ENCODE peak calls at places on chromosome 5, in nine cellular contexts. J, X, Q, N, T, U, L, F and I are unnamed samples.

GRCh38 chr5:106127341-106127781 is 1543.4 kb downstream of the EFNA5 start:
- DNase-seq in F (no peak), X (no peak), Q (no peak), L (no peak), T (peak), J (no peak), N (no peak), U (no peak), I (no peak)

GRCh38 chr5:78827725-78828124 is 157.4 kb downstream of the ARSB start:
- DNase-seq in Q (no peak), F (no peak), X (no peak), J (no peak), T (no peak), L (no peak), N (no peak), U (no peak), I (no peak)

GRCh38 chr5:96605144-96605543 is 57.0 kb upstream of the CAST start:
- DNase-seq in L (no peak), T (no peak), X (no peak), J (no peak), N (no peak), Q (no peak), U (no peak), F (no peak), I (no peak)

GRCh38 chr5:59600998-59601397 is 292.5 kb downstream of the PDE4D start:
- DNase-seq in L (no peak), U (no peak), Q (no peak), J (no peak), T (no peak), F (no peak), N (no peak), X (no peak), I (no peak)

GRCh38 chr5:126373621-126374416 is 49.4 kb upstream of the GRAMD2B start:
- DNase-seq in J (no peak), L (no peak), Q (no peak), X (no peak), U (peak), N (peak), T (no peak), F (no peak), I (no peak)

GRCh38 chr5:10124287-10124686 is 125.4 kb downstream of the ATPSCKMT start:
- DNase-seq in L (no peak), Q (no peak), F (no peak), J (no peak), N (peak), X (no peak), U (no peak), T (no peak), I (no peak)

GRCh38 chr5:171427318-171428167 is 8.1 kb downstream of the FGF18 start:
- DNase-seq in Q (no peak), X (no peak), T (no peak), U (no peak), L (no peak), F (peak), J (peak), N (no peak), I (no peak)

GRCh38 chr5:133249593-133249992 is 197.8 kb downstream of the HSPA4 start:
- DNase-seq in X (no peak), N (no peak), F (no peak), L (no peak), T (no peak), Q (no peak), U (no peak), J (no peak), I (no peak)

GRCh38 chr5:160792281-160792680 is 59.7 kb downstream of the ATP10B start:
- DNase-seq in F (no peak), N (no peak), X (no peak), T (no peak), Q (no peak), U (no peak), J (no peak), L (no peak), I (no peak)

GRCh38 chr5:104412649-104413240 is 850.2 kb upstream of the NUDT12 start:
- DNase-seq in J (no peak), Q (no peak), U (no peak), F (no peak), T (no peak), L (peak), N (peak), X (peak), I (no peak)

GRCh38 chr5:134576386-134577021 is 51.0 kb downstream of the JADE2 start:
- DNase-seq in U (no peak), X (no peak), Q (no peak), F (no peak), T (no peak), J (no peak), N (no peak), L (no peak), I (no peak)

GRCh38 chr5:173538654-173539053 is 77.8 kb downstream of the BOD1 start:
- DNase-seq in N (no peak), U (no peak), Q (no peak), J (no peak), L (no peak), X (no peak), F (no peak), T (no peak), I (no peak)

GRCh38 chr5:68543212-68543611 is 327.7 kb downstream of the PIK3R1 start:
- DNase-seq in F (no peak), U (no peak), J (no peak), Q (no peak), N (no peak), X (peak), L (no peak), T (no peak), I (no peak)

GRCh38 chr5:35656721-35657120 is 39.1 kb downstream of the SPEF2 start:
- DNase-seq in Q (no peak), U (no peak), T (no peak), J (no peak), N (peak), F (no peak), X (no peak), L (no peak), I (no peak)

GRCh38 chr5:7397005-7397546 is 1.1 kb downstream of the ADCY2 start:
- DNase-seq in X (no peak), T (no peak), N (no peak), F (no peak), Q (no peak), L (no peak), U (no peak), J (no peak), I (no peak)

GRCh38 chr5:172007153-172007794 is 836 bp upstream of the FBXW11 start:
- DNase-seq in U (no peak), L (peak), J (no peak), F (no peak), Q (peak), N (no peak), T (no peak), X (no peak), I (no peak)

GRCh38 chr5:43370352-43370751 is 41.8 kb downstream of the CCL28 start:
- DNase-seq in L (no peak), T (no peak), N (no peak), U (no peak), Q (no peak), J (no peak), F (no peak), X (no peak), I (no peak)

GRCh38 chr5:106876665-106877194 is 794.0 kb downstream of the EFNA5 start:
- DNase-seq in J (no peak), T (no peak), F (no peak), X (no peak), U (no peak), L (no peak), N (no peak), Q (no peak), I (no peak)